ENCODE peak calls at places on chromosome 2, in nine cellular contexts. One of them, this sample, is unnamed.
A peak's percentile ranks its signal among the peaks of the same experiment; 100 is the strongest.

GRCh38 chr2:210502997-210503621 is 26.6 kb upstream of the LANCL1 start:
- DNase-seq in HL-60: no peak
- DNase-seq in H9: peak; percentile 37
- DNase-seq in stromal cell of bone marrow: peak; percentile 39
- DNase-seq in cardiac muscle cell: peak; percentile 67
- DNase-seq in NCI-H2081: peak; percentile 69
- DNase-seq in right atrium auricular region: peak; percentile 63
- DNase-seq in GM13976: peak; percentile 45
- DNase-seq in AG08396: peak; percentile 53
- DNase-seq in this sample: peak; percentile 46

GRCh38 chr2:5176764-5177163 is 515.4 kb upstream of the SOX11 start:
- DNase-seq in GM13976: no peak
- DNase-seq in cardiac muscle cell: no peak
- DNase-seq in HL-60: no peak
- DNase-seq in right atrium auricular region: no peak
- DNase-seq in stromal cell of bone marrow: no peak
- DNase-seq in H9: no peak
- DNase-seq in AG08396: no peak
- DNase-seq in NCI-H2081: no peak
- DNase-seq in this sample: no peak

GRCh38 chr2:175062787-175063585 is 57.8 kb upstream of the CHN1 start:
- DNase-seq in right atrium auricular region: no peak
- DNase-seq in NCI-H2081: peak; percentile 5
- DNase-seq in GM13976: no peak
- DNase-seq in H9: peak; percentile 40
- DNase-seq in stromal cell of bone marrow: no peak
- DNase-seq in AG08396: no peak
- DNase-seq in HL-60: no peak
- DNase-seq in cardiac muscle cell: no peak
- DNase-seq in this sample: no peak

GRCh38 chr2:222776792-222777191 is 84.0 kb upstream of the ACSL3 start:
- DNase-seq in stromal cell of bone marrow: no peak
- DNase-seq in HL-60: no peak
- DNase-seq in NCI-H2081: no peak
- DNase-seq in cardiac muscle cell: no peak
- DNase-seq in GM13976: no peak
- DNase-seq in H9: no peak
- DNase-seq in right atrium auricular region: no peak
- DNase-seq in AG08396: no peak
- DNase-seq in this sample: no peak

GRCh38 chr2:240032406-240033329 is 2.4 kb upstream of the OR6B2 start:
- DNase-seq in H9: no peak
- DNase-seq in NCI-H2081: no peak
- DNase-seq in HL-60: no peak
- DNase-seq in GM13976: no peak
- DNase-seq in stromal cell of bone marrow: no peak
- DNase-seq in right atrium auricular region: no peak
- DNase-seq in cardiac muscle cell: no peak
- DNase-seq in AG08396: no peak
- DNase-seq in this sample: no peak

GRCh38 chr2:46735730-46736493 is 179.7 kb downstream of the MCFD2 start:
- DNase-seq in stromal cell of bone marrow: no peak
- DNase-seq in HL-60: no peak
- DNase-seq in GM13976: no peak
- DNase-seq in cardiac muscle cell: no peak
- DNase-seq in H9: no peak
- DNase-seq in NCI-H2081: no peak
- DNase-seq in right atrium auricular region: no peak
- DNase-seq in AG08396: no peak
- DNase-seq in this sample: no peak

GRCh38 chr2:40218679-40219078 is 233.2 kb downstream of the SLC8A1 start:
- DNase-seq in stromal cell of bone marrow: no peak
- DNase-seq in HL-60: no peak
- DNase-seq in H9: no peak
- DNase-seq in NCI-H2081: peak; percentile 46
- DNase-seq in AG08396: no peak
- DNase-seq in cardiac muscle cell: peak; percentile 52
- DNase-seq in right atrium auricular region: no peak
- DNase-seq in GM13976: no peak
- DNase-seq in this sample: no peak

GRCh38 chr2:200585730-200586643 is at the start of gene AOX1:
- DNase-seq in GM13976: peak; percentile 51
- DNase-seq in right atrium auricular region: peak; percentile 87
- DNase-seq in H9: peak; percentile 86
- DNase-seq in cardiac muscle cell: peak; percentile 72
- DNase-seq in NCI-H2081: no peak
- DNase-seq in HL-60: no peak
- DNase-seq in stromal cell of bone marrow: no peak
- DNase-seq in AG08396: peak; percentile 65
- DNase-seq in this sample: peak; percentile 26

GRCh38 chr2:201233192-201234166 is 26.9 kb upstream of the CASP8 start:
- DNase-seq in cardiac muscle cell: peak; percentile 44
- DNase-seq in GM13976: peak; percentile 80
- DNase-seq in stromal cell of bone marrow: no peak
- DNase-seq in AG08396: no peak
- DNase-seq in HL-60: peak; percentile 92
- DNase-seq in right atrium auricular region: no peak
- DNase-seq in NCI-H2081: peak; percentile 92
- DNase-seq in H9: peak; percentile 88
- DNase-seq in this sample: peak; percentile 94

GRCh38 chr2:105369009-105369408 is 29.8 kb downstream of the FHL2 start:
- DNase-seq in cardiac muscle cell: no peak
- DNase-seq in HL-60: no peak
- DNase-seq in GM13976: no peak
- DNase-seq in H9: no peak
- DNase-seq in stromal cell of bone marrow: no peak
- DNase-seq in AG08396: no peak
- DNase-seq in right atrium auricular region: no peak
- DNase-seq in NCI-H2081: no peak
- DNase-seq in this sample: no peak

GRCh38 chr2:130251520-130251864 is 53.3 kb upstream of the TUBA3E start:
- DNase-seq in right atrium auricular region: no peak
- DNase-seq in AG08396: no peak
- DNase-seq in cardiac muscle cell: peak; percentile 5
- DNase-seq in stromal cell of bone marrow: no peak
- DNase-seq in GM13976: peak; percentile 23
- DNase-seq in HL-60: no peak
- DNase-seq in NCI-H2081: no peak
- DNase-seq in H9: no peak
- DNase-seq in this sample: no peak

GRCh38 chr2:191869178-191869577 is 22.3 kb upstream of the CAVIN2 start:
- DNase-seq in cardiac muscle cell: peak; percentile 57
- DNase-seq in H9: peak; percentile 86
- DNase-seq in HL-60: no peak
- DNase-seq in AG08396: no peak
- DNase-seq in GM13976: no peak
- DNase-seq in stromal cell of bone marrow: no peak
- DNase-seq in right atrium auricular region: no peak
- DNase-seq in NCI-H2081: peak; percentile 73
- DNase-seq in this sample: no peak

GRCh38 chr2:171158790-171159325 is 1.8 kb downstream of the TLK1 start:
- DNase-seq in H9: no peak
- DNase-seq in HL-60: no peak
- DNase-seq in right atrium auricular region: no peak
- DNase-seq in NCI-H2081: peak; percentile 63
- DNase-seq in cardiac muscle cell: no peak
- DNase-seq in stromal cell of bone marrow: no peak
- DNase-seq in AG08396: no peak
- DNase-seq in GM13976: no peak
- DNase-seq in this sample: no peak

This sample was measured in activated CD8-positive, alpha-beta T cell treated with anti-CD3 and anti-CD28 coated beads, Interleukin-2, amount 10 ng/mL, durations not matched to agents 7 days and 5 days.